ENCODE peak calls at places on chromosomes 4 and X, in five cellular contexts. Q is fibroblast of lung, W is K562, R is HepG2, M is endothelial cell of umbilical vein. U is an unnamed sample.
A peak's percentile ranks its signal among the peaks of the same experiment; 100 is the strongest.

GRCh38 chr4:20805716-20806115 is 105.5 kb downstream of the PACRGL start:
- DNase-seq in Q (no peak), W (no peak), R (no peak), M (peak; percentile 17), U (no peak)

GRCh38 chrX:27966955-27967354 is 14.3 kb downstream of the DCAF8L1 start:
- DNase-seq in Q (peak; percentile 87), W (no peak), R (no peak), M (peak; percentile 45), U (peak; percentile 26)

GRCh38 chr4:183098080-183098722 is 856 bp upstream of the WWC2 start:
- DNase-seq in Q (peak; percentile 56), W (peak; percentile 55), R (peak; percentile 47), M (peak; percentile 41), U (no peak)

GRCh38 chr4:77695769-77696168 is 90.1 kb downstream of the CXCL13 start:
- DNase-seq in Q (peak; percentile 95), W (peak; percentile 20), R (peak; percentile 56), M (peak; percentile 88), U (no peak)

GRCh38 chr4:83536649-83537352 is 893 bp downstream of the GPAT3 start:
- DNase-seq in Q (no peak), W (no peak), R (no peak), M (no peak), U (no peak)

GRCh38 chr4:134126161-134126560 is 75.4 kb downstream of the PABPC4L start:
- DNase-seq in Q (no peak), W (no peak), R (no peak), M (no peak), U (no peak)

GRCh38 chrX:1444896-1445480 is 7.7 kb downstream of the ASMTL start:
- DNase-seq in Q (no peak), W (no peak), R (no peak), M (no peak), U (no peak)

GRCh38 chr4:147378780-147379179 is 102.1 kb upstream of the EDNRA start:
- DNase-seq in Q (no peak), W (no peak), R (no peak), M (no peak), U (no peak)

GRCh38 chr4:149933883-149934282 is 118.2 kb upstream of the IQCM start:
- DNase-seq in Q (no peak), W (no peak), R (no peak), M (no peak), U (no peak)

GRCh38 chr4:125357675-125358074 is 42.9 kb downstream of the FAT4 start:
- DNase-seq in Q (no peak), W (no peak), R (no peak), M (no peak), U (no peak)

GRCh38 chrX:39972340-39972739 is 125.4 kb downstream of the BCOR start:
- DNase-seq in Q (peak; percentile 18), W (no peak), R (no peak), M (no peak), U (no peak)

GRCh38 chr4:5381981-5382441 is 326.3 kb downstream of the EVC2 start:
- DNase-seq in Q (peak; percentile 64), W (no peak), R (no peak), M (no peak), U (no peak)

GRCh38 chr4:81632581-81633247 is 161.0 kb upstream of the RASGEF1B start:
- DNase-seq in Q (no peak), W (no peak), R (no peak), M (no peak), U (no peak)

GRCh38 chr4:138099385-138099784 is 142.8 kb downstream of the SLC7A11 start:
- DNase-seq in Q (no peak), W (no peak), R (no peak), M (no peak), U (no peak)
- TF ChIP-seq EZH2 in Q (no peak), W (no peak), R (no peak), M (no peak), U (no peak)

DNA sequence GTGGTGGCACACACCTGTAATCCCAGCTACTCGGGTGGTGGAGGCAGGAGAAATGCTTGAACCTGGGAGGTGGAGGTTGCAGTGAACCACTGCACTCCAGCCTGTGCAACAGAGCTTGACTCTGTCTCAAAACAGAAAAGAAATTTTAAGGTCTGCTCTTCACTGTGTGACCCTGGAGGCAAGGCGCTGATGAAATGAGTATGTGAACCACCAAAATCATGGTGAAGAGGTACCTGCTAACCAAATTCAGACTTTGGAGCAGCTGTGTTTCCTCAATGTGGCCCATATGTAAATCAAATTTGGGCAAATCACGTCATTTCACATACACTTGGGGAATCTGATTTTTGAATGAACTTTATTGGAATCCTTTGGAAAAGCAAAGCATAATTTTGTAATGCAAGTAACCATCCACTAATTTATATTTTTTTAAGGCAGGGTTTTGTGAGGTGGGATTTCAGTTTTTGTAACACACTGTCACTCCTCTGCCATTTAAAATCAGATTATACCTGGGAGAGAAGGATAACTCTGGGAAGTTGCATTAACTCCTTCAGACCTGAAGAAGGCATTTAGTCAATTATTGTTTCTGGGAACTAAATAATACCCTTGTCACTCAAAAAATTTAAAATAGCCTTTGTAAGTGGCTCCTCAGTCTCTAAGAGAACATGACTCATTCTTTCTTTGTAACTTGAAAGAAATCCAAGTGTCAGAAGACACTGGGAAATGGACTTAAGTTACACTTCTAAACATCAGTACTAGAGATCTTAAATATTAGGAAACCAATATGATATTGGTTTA is 24.0 kb downstream of the DOCK11 start:
- DNase-seq in Q (peak; percentile 83), W (no peak), R (no peak), M (no peak), U (no peak)
- H3K9ac ChIP-seq in Q (no peak overlapping the region), W (peak overlapping the region; percentile 48), R (no peak overlapping the region), M (no peak overlapping the region), U (no peak overlapping the region)

DNA sequence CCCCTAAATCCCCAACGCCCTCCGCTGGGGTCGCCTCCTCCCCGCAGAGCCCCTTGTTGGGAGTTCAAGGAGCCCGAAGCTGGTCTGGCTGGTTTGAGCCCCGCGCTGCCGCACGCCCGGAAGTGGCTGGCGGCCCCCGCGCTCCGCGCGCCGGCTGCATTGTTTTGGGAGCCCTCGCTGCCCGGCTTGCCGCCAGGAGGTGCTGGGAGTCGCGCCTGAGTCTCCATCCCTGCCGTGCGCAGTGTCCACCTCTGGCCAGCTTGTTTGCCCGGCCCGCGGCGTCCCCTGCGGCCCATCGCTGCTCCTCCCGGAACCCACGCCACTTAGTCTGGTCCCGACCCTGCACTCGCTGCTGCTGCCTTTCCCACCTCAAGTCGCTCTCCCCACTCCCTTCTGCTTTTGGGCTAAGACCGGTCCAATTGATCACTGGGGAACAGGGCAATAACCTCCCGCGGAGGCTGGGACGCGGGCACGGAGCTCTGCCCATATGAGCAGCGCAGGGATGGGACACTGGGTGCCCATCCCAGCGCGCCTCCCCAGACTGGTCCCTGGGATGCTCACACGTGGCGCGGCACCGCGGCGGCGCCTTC is 2.2 kb upstream of the SFRP2 start:
- DNase-seq in Q (no peak), W (no peak), R (no peak), M (no peak), U (no peak)
- TF ChIP-seq EZH2 in Q (no peak), W (no peak), R (no peak), M (no peak), U (no peak)

DNA sequence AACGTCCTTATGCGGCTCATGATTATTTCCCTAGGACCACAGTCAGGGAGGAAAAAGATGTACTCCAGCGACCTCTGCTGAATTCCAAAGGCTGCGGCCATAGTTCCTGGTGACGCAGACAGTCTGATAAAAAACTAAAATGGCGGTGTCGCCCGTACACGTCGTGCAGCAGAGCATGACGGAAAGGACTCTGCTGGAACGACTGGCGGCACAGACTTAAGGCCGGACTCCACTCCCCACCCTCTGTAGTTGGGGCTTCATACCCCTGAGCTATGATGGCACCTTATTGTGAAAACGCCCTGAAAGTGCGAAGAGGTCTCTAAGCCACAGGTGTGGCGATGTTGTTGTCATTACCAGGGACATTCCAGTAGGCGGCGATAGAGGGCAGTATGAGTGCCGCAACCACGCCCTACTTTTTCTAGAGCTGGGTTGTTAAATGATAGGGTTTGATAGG is 90.0 kb upstream of the EDA2R start:
- DNase-seq in Q (peak; percentile 33), W (peak; percentile 72), R (peak; percentile 6), M (peak; percentile 39), U (no peak)
- H3K9ac ChIP-seq in Q (no peak overlapping the region), W (peak overlapping the region; percentile 63), R (no peak overlapping the region), M (peak overlapping the region; percentile 57), U (no peak overlapping the region)

DNA sequence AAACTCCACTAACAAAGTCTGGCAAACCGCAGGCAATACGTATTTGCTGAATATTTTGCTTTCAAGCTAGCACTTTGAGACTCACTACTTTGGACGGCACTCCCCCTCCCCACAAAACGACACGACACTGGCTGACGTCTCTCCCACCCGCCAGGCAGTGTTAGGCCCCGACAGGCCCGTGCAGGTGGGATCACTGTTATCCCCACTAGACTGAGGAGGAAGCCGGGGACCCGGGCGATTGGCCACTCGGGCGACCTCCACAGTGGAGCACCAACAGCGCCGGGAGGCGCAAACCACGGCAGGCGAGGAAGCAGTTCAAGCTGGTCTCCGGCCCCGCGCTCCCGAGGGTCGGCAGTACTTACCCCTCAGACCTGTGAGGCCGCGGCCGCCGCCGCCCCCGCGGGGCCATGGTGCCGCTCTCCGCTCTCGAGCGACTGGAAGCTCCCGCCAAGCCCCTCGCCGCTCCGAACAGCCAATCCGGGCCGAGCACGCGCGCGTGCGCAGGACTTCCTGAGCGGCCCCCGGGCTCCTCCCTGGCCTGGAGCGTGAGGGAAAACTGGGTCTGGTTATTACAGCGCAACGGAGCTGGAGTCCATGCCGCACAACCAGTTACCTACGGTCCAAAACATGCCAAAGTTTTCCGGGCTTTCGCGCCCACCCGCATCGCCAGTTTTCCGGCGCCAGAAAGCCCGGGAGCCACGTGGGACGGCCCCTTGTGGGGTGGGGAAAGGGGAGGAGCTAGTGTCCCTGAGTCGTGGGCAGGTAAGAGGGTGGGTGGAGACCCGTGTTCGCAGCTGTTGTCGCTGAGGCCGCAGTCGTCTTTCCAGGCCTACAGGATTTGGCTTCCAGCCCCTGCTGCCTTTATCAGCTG is at the start of gene CENPU:
- DNase-seq in Q (peak; percentile 99), W (peak; percentile 99), R (peak; percentile 97), M (peak; percentile 99), U (peak; percentile 97)
- TF ChIP-seq EZH2 in Q (no peak), W (no peak), R (no peak), M (no peak), U (no peak)

GRCh38 chrX:136030357-136031225 is 45.4 kb downstream of the SLC9A6 start:
- DNase-seq in Q (peak; percentile 78), W (no peak), R (no peak), M (peak; percentile 91), U (no peak)
- H3K9ac ChIP-seq in Q (no peak overlapping the region), W (no peak overlapping the region), R (no peak overlapping the region), M (peak overlapping the region; percentile 68), U (no peak overlapping the region)

DNA sequence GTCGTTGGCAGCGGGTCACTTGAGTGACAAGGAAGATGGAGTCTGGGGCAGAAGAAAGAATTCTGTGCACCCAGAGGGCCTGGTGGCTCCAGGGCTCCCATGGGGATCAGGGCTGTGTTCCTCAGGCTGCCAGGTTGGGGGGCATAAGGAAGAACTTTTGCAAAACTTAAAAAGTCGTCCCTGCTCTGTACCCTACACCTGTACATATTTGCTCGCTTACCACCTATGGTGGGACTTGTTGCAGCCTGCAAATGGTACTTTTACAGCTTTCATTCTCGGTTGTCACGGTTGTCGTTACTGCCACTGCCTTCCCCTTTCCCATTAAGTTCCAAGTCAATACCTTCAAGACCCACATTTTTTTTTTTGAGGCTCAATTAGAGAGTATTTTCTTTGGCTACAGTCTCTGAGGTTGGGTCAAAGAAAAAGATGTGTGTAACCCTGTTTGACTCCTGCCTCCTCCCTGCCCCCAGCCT is 9.1 kb downstream of the ARX start:
- DNase-seq in Q (no peak), W (no peak), R (no peak), M (no peak), U (no peak)
- TF ChIP-seq EZH2 in Q (no peak), W (no peak), R (no peak), M (no peak), U (no peak)